ENCODE peak calls at places on chromosomes 12 and 14, in nine cellular contexts. One of them, this sample, is unnamed.

GRCh38 chr14:104843442-104844305 is 21.4 kb upstream of the CEP170B start:
- DNase-seq in HepG2: no peak
- DNase-seq in CD8-positive, alpha-beta memory T cell: no peak
- DNase-seq in tibial artery: peak; percentile 65
- DNase-seq in skeletal muscle cell: no peak
- DNase-seq in fibroblast of pulmonary artery: no peak
- DNase-seq in WERI-Rb-1: no peak
- DNase-seq in GM23248: peak; percentile 47
- DNase-seq in CD8-positive, alpha-beta T cell: no peak
- DNase-seq in this sample: no peak

GRCh38 chr14:56145965-56146364 is 27.8 kb downstream of the PELI2 start:
- DNase-seq in HepG2: no peak
- DNase-seq in CD8-positive, alpha-beta T cell: no peak
- DNase-seq in WERI-Rb-1: no peak
- DNase-seq in GM23248: peak; percentile 89
- DNase-seq in fibroblast of pulmonary artery: peak; percentile 79
- DNase-seq in skeletal muscle cell: peak; percentile 56
- DNase-seq in CD8-positive, alpha-beta memory T cell: no peak
- DNase-seq in tibial artery: no peak
- DNase-seq in this sample: no peak

GRCh38 chr14:29042546-29042945 is 276.0 kb downstream of the FOXG1 start:
- DNase-seq in GM23248: no peak
- DNase-seq in skeletal muscle cell: peak; percentile 31
- DNase-seq in fibroblast of pulmonary artery: no peak
- DNase-seq in WERI-Rb-1: no peak
- DNase-seq in CD8-positive, alpha-beta T cell: no peak
- DNase-seq in HepG2: no peak
- DNase-seq in CD8-positive, alpha-beta memory T cell: no peak
- DNase-seq in tibial artery: no peak
- DNase-seq in this sample: no peak

GRCh38 chr12:108772896-108773797 is 41.8 kb upstream of the CORO1C start:
- DNase-seq in GM23248: no peak
- DNase-seq in CD8-positive, alpha-beta T cell: no peak
- DNase-seq in tibial artery: no peak
- DNase-seq in HepG2: no peak
- DNase-seq in fibroblast of pulmonary artery: no peak
- DNase-seq in skeletal muscle cell: no peak
- DNase-seq in CD8-positive, alpha-beta memory T cell: no peak
- DNase-seq in WERI-Rb-1: no peak
- DNase-seq in this sample: no peak

GRCh38 chr14:24398298-24398942 is 383 bp upstream of the NYNRIN start:
- DNase-seq in fibroblast of pulmonary artery: peak; percentile 48
- DNase-seq in WERI-Rb-1: peak; percentile 58
- DNase-seq in HepG2: no peak
- DNase-seq in CD8-positive, alpha-beta T cell: no peak
- DNase-seq in skeletal muscle cell: no peak
- DNase-seq in tibial artery: no peak
- DNase-seq in GM23248: no peak
- DNase-seq in CD8-positive, alpha-beta memory T cell: no peak
- DNase-seq in this sample: peak; percentile 82

GRCh38 chr12:27305673-27306504 is 26.7 kb upstream of the BMAL2 start:
- DNase-seq in skeletal muscle cell: no peak
- DNase-seq in HepG2: peak; percentile 28
- DNase-seq in tibial artery: no peak
- DNase-seq in GM23248: peak; percentile 68
- DNase-seq in CD8-positive, alpha-beta memory T cell: no peak
- DNase-seq in WERI-Rb-1: no peak
- DNase-seq in fibroblast of pulmonary artery: peak; percentile 78
- DNase-seq in CD8-positive, alpha-beta T cell: no peak
- DNase-seq in this sample: no peak

GRCh38 chr14:70358631-70359030 is 852 bp downstream of the COX16 start:
- DNase-seq in CD8-positive, alpha-beta memory T cell: no peak
- DNase-seq in skeletal muscle cell: no peak
- DNase-seq in CD8-positive, alpha-beta T cell: no peak
- DNase-seq in fibroblast of pulmonary artery: peak; percentile 11
- DNase-seq in GM23248: peak; percentile 73
- DNase-seq in WERI-Rb-1: no peak
- DNase-seq in tibial artery: no peak
- DNase-seq in HepG2: no peak
- DNase-seq in this sample: no peak

GRCh38 chr12:12890492-12890814 is 909 bp upstream of the GPRC5A start:
- DNase-seq in CD8-positive, alpha-beta memory T cell: no peak
- DNase-seq in skeletal muscle cell: no peak
- DNase-seq in HepG2: no peak
- DNase-seq in CD8-positive, alpha-beta T cell: no peak
- DNase-seq in tibial artery: peak; percentile 76
- DNase-seq in GM23248: no peak
- DNase-seq in WERI-Rb-1: peak; percentile 67
- DNase-seq in fibroblast of pulmonary artery: no peak
- DNase-seq in this sample: no peak

GRCh38 chr14:35387713-35388579 is 16.6 kb downstream of the NFKBIA start:
- DNase-seq in CD8-positive, alpha-beta T cell: no peak
- DNase-seq in HepG2: no peak
- DNase-seq in fibroblast of pulmonary artery: no peak
- DNase-seq in GM23248: no peak
- DNase-seq in CD8-positive, alpha-beta memory T cell: no peak
- DNase-seq in tibial artery: no peak
- DNase-seq in WERI-Rb-1: no peak
- DNase-seq in skeletal muscle cell: no peak
- DNase-seq in this sample: no peak

GRCh38 chr14:89417111-89417468 is at the start of gene FOXN3:
- DNase-seq in CD8-positive, alpha-beta memory T cell: peak; percentile 93
- DNase-seq in GM23248: peak; percentile 94
- DNase-seq in skeletal muscle cell: peak; percentile 70
- DNase-seq in fibroblast of pulmonary artery: peak; percentile 91
- DNase-seq in WERI-Rb-1: peak; percentile 90
- DNase-seq in CD8-positive, alpha-beta T cell: peak; percentile 87
- DNase-seq in tibial artery: peak; percentile 97
- DNase-seq in HepG2: peak; percentile 86
- DNase-seq in this sample: peak; percentile 93

GRCh38 chr14:73786632-73786941 is 65.0 kb upstream of the PTGR2 start:
- DNase-seq in WERI-Rb-1: peak; percentile 36
- DNase-seq in skeletal muscle cell: no peak
- DNase-seq in GM23248: peak; percentile 56
- DNase-seq in CD8-positive, alpha-beta memory T cell: no peak
- DNase-seq in fibroblast of pulmonary artery: no peak
- DNase-seq in CD8-positive, alpha-beta T cell: no peak
- DNase-seq in HepG2: no peak
- DNase-seq in tibial artery: no peak
- DNase-seq in this sample: peak; percentile 62

GRCh38 chr12:170361-171225 is 43.4 kb downstream of the SLC6A12 start:
- DNase-seq in GM23248: no peak
- DNase-seq in CD8-positive, alpha-beta memory T cell: no peak
- DNase-seq in fibroblast of pulmonary artery: no peak
- DNase-seq in CD8-positive, alpha-beta T cell: no peak
- DNase-seq in HepG2: no peak
- DNase-seq in tibial artery: no peak
- DNase-seq in skeletal muscle cell: no peak
- DNase-seq in WERI-Rb-1: no peak
- DNase-seq in this sample: no peak

GRCh38 chr12:117158096-117158495 is 32.2 kb downstream of the FBXO21 start:
- DNase-seq in CD8-positive, alpha-beta T cell: no peak
- DNase-seq in GM23248: no peak
- DNase-seq in skeletal muscle cell: no peak
- DNase-seq in HepG2: no peak
- DNase-seq in tibial artery: no peak
- DNase-seq in WERI-Rb-1: no peak
- DNase-seq in fibroblast of pulmonary artery: no peak
- DNase-seq in CD8-positive, alpha-beta memory T cell: no peak
- DNase-seq in this sample: no peak

GRCh38 chr12:130557876-130558770 is 158.0 kb downstream of the RIMBP2 start:
- DNase-seq in CD8-positive, alpha-beta T cell: no peak
- DNase-seq in WERI-Rb-1: no peak
- DNase-seq in CD8-positive, alpha-beta memory T cell: no peak
- DNase-seq in GM23248: no peak
- DNase-seq in fibroblast of pulmonary artery: no peak
- DNase-seq in skeletal muscle cell: no peak
- DNase-seq in HepG2: no peak
- DNase-seq in tibial artery: no peak
- DNase-seq in this sample: no peak

GRCh38 chr12:57725851-57726150 is 12.7 kb downstream of the AGAP2 start:
- DNase-seq in HepG2: no peak
- DNase-seq in tibial artery: no peak
- DNase-seq in GM23248: no peak
- DNase-seq in WERI-Rb-1: no peak
- DNase-seq in fibroblast of pulmonary artery: no peak
- DNase-seq in skeletal muscle cell: no peak
- DNase-seq in CD8-positive, alpha-beta memory T cell: no peak
- DNase-seq in CD8-positive, alpha-beta T cell: no peak
- DNase-seq in this sample: no peak
- H3K4me3 ChIP-seq in HepG2: peak overlapping the region; percentile 89
- H3K4me3 ChIP-seq in tibial artery: peak overlapping the region; percentile 62
- H3K4me3 ChIP-seq in GM23248: peak overlapping the region; percentile 83
- H3K4me3 ChIP-seq in WERI-Rb-1: peak overlapping the region; percentile 52
- H3K4me3 ChIP-seq in fibroblast of pulmonary artery: peak overlapping the region; percentile 83
- H3K4me3 ChIP-seq in skeletal muscle cell: peak overlapping the region; percentile 63
- H3K4me3 ChIP-seq in CD8-positive, alpha-beta memory T cell: no peak overlapping the region
- H3K4me3 ChIP-seq in CD8-positive, alpha-beta T cell: no peak overlapping the region
- H3K4me3 ChIP-seq in this sample: peak overlapping the region; percentile 76

DNA sequence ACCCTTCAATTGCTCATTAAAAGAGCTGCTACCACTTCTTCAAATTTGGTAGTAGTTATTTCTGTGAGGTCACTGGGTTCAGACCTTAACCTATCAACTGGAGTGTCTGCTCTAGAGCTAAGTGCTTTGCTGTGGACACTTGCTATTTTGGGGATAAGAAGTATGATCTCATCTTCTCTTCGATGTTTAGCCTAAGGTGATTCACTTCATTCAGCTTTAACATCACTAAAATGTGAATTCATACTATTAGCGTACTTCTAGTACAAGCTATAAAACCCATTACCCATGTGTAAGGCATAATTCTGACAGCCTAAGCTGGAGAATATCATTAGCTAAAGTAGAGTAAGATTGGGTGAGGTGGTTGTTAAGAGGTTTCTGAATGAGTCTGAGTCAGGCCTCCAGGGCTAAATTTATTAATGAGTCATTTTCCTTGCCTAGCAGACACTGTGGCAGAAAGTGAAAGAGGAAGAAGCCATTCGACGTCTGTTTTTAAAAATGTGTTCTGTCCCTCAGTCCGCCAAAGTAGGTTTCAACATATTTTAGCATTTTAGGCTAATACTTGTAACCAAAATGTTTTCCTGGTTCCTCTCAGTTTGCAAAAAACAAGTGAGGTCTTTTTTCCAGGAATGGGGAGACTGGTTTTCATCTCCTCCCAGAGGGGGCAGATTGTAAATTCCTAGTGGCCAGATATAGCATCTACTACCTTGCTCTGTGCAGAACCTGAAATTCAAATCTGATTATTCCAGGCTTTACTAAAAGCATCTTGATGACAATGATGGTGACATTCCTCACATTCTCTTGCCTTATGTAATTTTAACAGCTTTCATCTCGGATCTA is 103.6 kb downstream of the SSPN start:
- DNase-seq in CD8-positive, alpha-beta memory T cell: no peak
- DNase-seq in HepG2: no peak
- DNase-seq in CD8-positive, alpha-beta T cell: no peak
- DNase-seq in WERI-Rb-1: no peak
- DNase-seq in tibial artery: no peak
- DNase-seq in skeletal muscle cell: no peak
- DNase-seq in GM23248: peak; percentile 92
- DNase-seq in fibroblast of pulmonary artery: peak; percentile 69
- DNase-seq in this sample: peak; percentile 30
- H3K4me3 ChIP-seq in CD8-positive, alpha-beta memory T cell: peak overlapping the region; percentile 17
- H3K4me3 ChIP-seq in HepG2: no peak overlapping the region
- H3K4me3 ChIP-seq in CD8-positive, alpha-beta T cell: no peak overlapping the region
- H3K4me3 ChIP-seq in WERI-Rb-1: no peak overlapping the region
- H3K4me3 ChIP-seq in tibial artery: peak overlapping the region; percentile 31
- H3K4me3 ChIP-seq in skeletal muscle cell: peak overlapping the region; percentile 20
- H3K4me3 ChIP-seq in GM23248: peak overlapping the region; percentile 73
- H3K4me3 ChIP-seq in fibroblast of pulmonary artery: peak overlapping the region; percentile 32
- H3K4me3 ChIP-seq in this sample: peak overlapping the region; percentile 4

GRCh38 chr12:113874326-113874725 is 91.8 kb downstream of the RBM19 start:
- DNase-seq in CD8-positive, alpha-beta memory T cell: no peak
- DNase-seq in tibial artery: no peak
- DNase-seq in skeletal muscle cell: no peak
- DNase-seq in WERI-Rb-1: no peak
- DNase-seq in fibroblast of pulmonary artery: no peak
- DNase-seq in HepG2: no peak
- DNase-seq in GM23248: no peak
- DNase-seq in CD8-positive, alpha-beta T cell: no peak
- DNase-seq in this sample: no peak

GRCh38 chr12:113876160-113876559 is 90.0 kb downstream of the RBM19 start:
- DNase-seq in HepG2: no peak
- DNase-seq in tibial artery: no peak
- DNase-seq in CD8-positive, alpha-beta T cell: no peak
- DNase-seq in fibroblast of pulmonary artery: no peak
- DNase-seq in skeletal muscle cell: no peak
- DNase-seq in WERI-Rb-1: no peak
- DNase-seq in CD8-positive, alpha-beta memory T cell: no peak
- DNase-seq in GM23248: no peak
- DNase-seq in this sample: no peak

GRCh38 chr12:113874999-113875561 is 91.0 kb downstream of the RBM19 start:
- DNase-seq in tibial artery: no peak
- DNase-seq in fibroblast of pulmonary artery: peak; percentile 79
- DNase-seq in CD8-positive, alpha-beta memory T cell: no peak
- DNase-seq in WERI-Rb-1: no peak
- DNase-seq in GM23248: peak; percentile 5
- DNase-seq in HepG2: no peak
- DNase-seq in CD8-positive, alpha-beta T cell: no peak
- DNase-seq in skeletal muscle cell: peak; percentile 31
- DNase-seq in this sample: no peak

GRCh38 chr12:113877608-113878007 is 88.5 kb downstream of the RBM19 start:
- DNase-seq in skeletal muscle cell: no peak
- DNase-seq in fibroblast of pulmonary artery: no peak
- DNase-seq in tibial artery: no peak
- DNase-seq in CD8-positive, alpha-beta T cell: no peak
- DNase-seq in HepG2: no peak
- DNase-seq in GM23248: no peak
- DNase-seq in CD8-positive, alpha-beta memory T cell: no peak
- DNase-seq in WERI-Rb-1: no peak
- DNase-seq in this sample: no peak

GRCh38 chr12:113875681-113876080 is 90.4 kb downstream of the RBM19 start:
- DNase-seq in skeletal muscle cell: peak; percentile 21
- DNase-seq in WERI-Rb-1: no peak
- DNase-seq in GM23248: no peak
- DNase-seq in CD8-positive, alpha-beta memory T cell: no peak
- DNase-seq in tibial artery: no peak
- DNase-seq in CD8-positive, alpha-beta T cell: no peak
- DNase-seq in fibroblast of pulmonary artery: peak; percentile 73
- DNase-seq in HepG2: no peak
- DNase-seq in this sample: no peak
- H3K4me3 ChIP-seq in skeletal muscle cell: no peak overlapping the region
- H3K4me3 ChIP-seq in WERI-Rb-1: no peak overlapping the region
- H3K4me3 ChIP-seq in GM23248: no peak overlapping the region
- H3K4me3 ChIP-seq in CD8-positive, alpha-beta memory T cell: no peak overlapping the region
- H3K4me3 ChIP-seq in tibial artery: no peak overlapping the region
- H3K4me3 ChIP-seq in CD8-positive, alpha-beta T cell: no peak overlapping the region
- H3K4me3 ChIP-seq in fibroblast of pulmonary artery: no peak overlapping the region
- H3K4me3 ChIP-seq in HepG2: no peak overlapping the region
- H3K4me3 ChIP-seq in this sample: no peak overlapping the region

GRCh38 chr12:40106202-40106533 is 287 bp upstream of the SLC2A13 start:
- DNase-seq in CD8-positive, alpha-beta memory T cell: no peak
- DNase-seq in HepG2: no peak
- DNase-seq in CD8-positive, alpha-beta T cell: no peak
- DNase-seq in tibial artery: no peak
- DNase-seq in GM23248: no peak
- DNase-seq in fibroblast of pulmonary artery: no peak
- DNase-seq in skeletal muscle cell: no peak
- DNase-seq in WERI-Rb-1: no peak
- DNase-seq in this sample: no peak
- H3K4me3 ChIP-seq in CD8-positive, alpha-beta memory T cell: peak overlapping the region; percentile 81
- H3K4me3 ChIP-seq in HepG2: peak overlapping the region; percentile 90
- H3K4me3 ChIP-seq in CD8-positive, alpha-beta T cell: peak overlapping the region; percentile 72
- H3K4me3 ChIP-seq in tibial artery: peak overlapping the region; percentile 98
- H3K4me3 ChIP-seq in GM23248: peak overlapping the region; percentile 74
- H3K4me3 ChIP-seq in fibroblast of pulmonary artery: peak overlapping the region; percentile 34
- H3K4me3 ChIP-seq in skeletal muscle cell: peak overlapping the region; percentile 33
- H3K4me3 ChIP-seq in WERI-Rb-1: no peak overlapping the region
- H3K4me3 ChIP-seq in this sample: peak overlapping the region; percentile 90